ENCODE peak calls at places on chromosomes 16 and 17, in five cellular contexts. R, O, A, U and Z are unnamed samples.

GRCh38 chr17:32015245-32016013 is 8.2 kb downstream of the LRRC37B start:
- DNase-seq in R (no peak), O (no peak), A (peak), U (no peak), Z (no peak)

GRCh38 chr17:7323731-7324437 is 5.3 kb downstream of the NEURL4 start:
- DNase-seq in R (peak), O (peak), A (peak), U (peak), Z (no peak)

GRCh38 chr17:72476575-72476986 is 355.8 kb downstream of the SOX9 start:
- DNase-seq in R (no peak), O (no peak), A (peak), U (no peak), Z (no peak)

GRCh38 chr16:67277999-67278772 is 1.1 kb upstream of the PLEKHG4 start:
- DNase-seq in R (peak), O (no peak), A (no peak), U (peak), Z (no peak)

GRCh38 chr16:21194771-21195301 is 16.5 kb downstream of the ZP2 start:
- DNase-seq in R (no peak), O (no peak), A (no peak), U (peak), Z (no peak)

GRCh38 chr16:87490091-87490798 is 2.6 kb downstream of the ZCCHC14 start:
- DNase-seq in R (no peak), O (no peak), A (no peak), U (peak), Z (no peak)

GRCh38 chr17:2090210-2090641 is 35.3 kb downstream of the HIC1 start:
- DNase-seq in R (no peak), O (no peak), A (no peak), U (no peak), Z (no peak)

GRCh38 chr16:64615647-64616280 is 506.1 kb downstream of the CDH11 start:
- DNase-seq in R (no peak), O (no peak), A (peak), U (no peak), Z (no peak)

GRCh38 chr16:19659554-19659953 is 58.5 kb downstream of the KNOP1 start:
- DNase-seq in R (no peak), O (no peak), A (no peak), U (no peak), Z (no peak)
- TF ChIP-seq CTCF in R (no peak), O (no peak), A (no peak), U (no peak), Z (no peak)

GRCh38 chr16:83606486-83607030 is 201.2 kb upstream of the HSBP1 start:
- DNase-seq in R (no peak), O (no peak), A (no peak), U (no peak), Z (no peak)
- TF ChIP-seq CTCF in R (no peak), O (no peak), A (no peak), U (peak), Z (no peak)

DNA sequence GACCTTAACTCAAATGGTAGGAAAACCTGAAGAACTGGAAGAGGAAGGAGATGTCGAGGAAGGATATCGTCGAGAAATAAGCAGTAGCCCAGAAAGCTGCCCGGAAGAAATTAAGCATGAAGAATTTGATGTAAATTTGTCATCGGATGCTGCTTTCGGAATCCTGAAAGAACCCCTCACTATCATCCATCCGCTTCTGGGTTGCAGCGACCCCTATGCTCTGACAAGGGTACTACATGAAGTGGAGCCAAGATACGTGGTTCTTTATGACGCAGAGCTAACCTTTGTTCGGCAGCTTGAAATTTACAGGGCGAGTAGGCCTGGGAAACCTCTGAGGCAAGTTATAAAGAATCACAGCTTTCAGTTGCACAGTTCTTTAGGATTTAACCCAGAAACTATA is 15.5 kb downstream of the ERCC4 start:
- DNase-seq in R (no peak), O (no peak), A (peak), U (no peak), Z (no peak)
- TF ChIP-seq CTCF in R (peak), O (no peak), A (peak), U (peak), Z (no peak)

GRCh38 chr16:72468582-72468981 is 296.6 kb upstream of the PMFBP1 start:
- DNase-seq in R (no peak), O (no peak), A (no peak), U (no peak), Z (no peak)

GRCh38 chr16:72464597-72465368 is 292.8 kb upstream of the PMFBP1 start:
- DNase-seq in R (no peak), O (no peak), A (no peak), U (no peak), Z (no peak)

GRCh38 chr16:72469932-72470331 is 298.0 kb upstream of the PMFBP1 start:
- DNase-seq in R (no peak), O (no peak), A (no peak), U (no peak), Z (no peak)

GRCh38 chr16:72464052-72464451 is 292.1 kb upstream of the PMFBP1 start:
- DNase-seq in R (no peak), O (no peak), A (no peak), U (no peak), Z (no peak)

DNA sequence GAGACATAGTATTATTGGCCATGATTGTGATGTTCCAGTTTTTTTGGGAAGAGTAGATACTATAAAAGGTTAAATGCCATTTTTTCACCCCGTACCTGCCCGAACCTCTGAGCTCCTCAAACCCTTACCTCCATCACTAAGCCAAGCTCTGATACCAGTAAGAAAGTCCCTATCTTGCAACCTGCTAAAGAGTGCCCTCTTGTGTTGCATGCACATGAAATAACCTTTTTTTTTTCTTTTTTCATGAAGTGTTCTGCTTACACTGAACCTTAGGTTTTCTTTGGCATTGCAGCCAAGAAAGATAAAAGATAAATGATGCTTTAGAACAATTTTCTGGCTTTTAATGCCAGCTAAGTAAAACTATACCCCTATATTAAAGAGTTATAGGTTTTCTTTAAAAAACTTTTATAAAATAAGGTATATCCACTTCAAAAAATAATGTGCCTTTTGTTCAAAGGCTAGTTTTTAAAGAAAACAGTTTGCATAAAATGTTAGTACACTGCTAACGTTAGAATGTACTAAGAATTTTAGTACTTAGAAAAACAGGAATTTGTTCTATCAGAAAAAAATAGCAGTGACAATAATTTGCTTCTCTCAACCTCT is 295.3 kb upstream of the PMFBP1 start:
- DNase-seq in R (peak), O (no peak), A (no peak), U (peak), Z (no peak)
- TF ChIP-seq CTCF in R (peak), O (peak), A (peak), U (peak), Z (no peak)

GRCh38 chr16:55171241-55171640 is 152.8 kb upstream of the IRX6 start:
- DNase-seq in R (no peak), O (no peak), A (no peak), U (no peak), Z (no peak)
- TF ChIP-seq CTCF in R (no peak), O (no peak), A (no peak), U (no peak), Z (no peak)

GRCh38 chr17:42547001-42547461 is 5.7 kb upstream of the HSD17B1 start:
- DNase-seq in R (no peak), O (no peak), A (no peak), U (no peak), Z (no peak)

GRCh38 chr17:42548993-42549755 is 3.5 kb upstream of the HSD17B1 start:
- DNase-seq in R (no peak), O (no peak), A (no peak), U (no peak), Z (no peak)

GRCh38 chr17:42547698-42548069 is 5.0 kb upstream of the HSD17B1 start:
- DNase-seq in R (no peak), O (no peak), A (no peak), U (no peak), Z (no peak)

GRCh38 chr17:42544874-42545283 is 7.8 kb upstream of the HSD17B1 start:
- DNase-seq in R (no peak), O (no peak), A (no peak), U (no peak), Z (no peak)

GRCh38 chr17:42548070-42548837 is 4.5 kb upstream of the HSD17B1 start:
- DNase-seq in R (no peak), O (peak), A (peak), U (peak), Z (peak)
- TF ChIP-seq CTCF in R (peak), O (peak), A (peak), U (peak), Z (no peak)

GRCh38 chr16:53708490-53708889 is 4.5 kb downstream of the FTO start:
- DNase-seq in R (no peak), O (no peak), A (no peak), U (no peak), Z (no peak)

GRCh38 chr16:53707671-53708070 is 3.7 kb downstream of the FTO start:
- DNase-seq in R (no peak), O (no peak), A (no peak), U (no peak), Z (no peak)

GRCh38 chr16:53704445-53704813 is 473 bp downstream of the FTO start:
- DNase-seq in R (no peak), O (no peak), A (no peak), U (no peak), Z (no peak)

DNA sequence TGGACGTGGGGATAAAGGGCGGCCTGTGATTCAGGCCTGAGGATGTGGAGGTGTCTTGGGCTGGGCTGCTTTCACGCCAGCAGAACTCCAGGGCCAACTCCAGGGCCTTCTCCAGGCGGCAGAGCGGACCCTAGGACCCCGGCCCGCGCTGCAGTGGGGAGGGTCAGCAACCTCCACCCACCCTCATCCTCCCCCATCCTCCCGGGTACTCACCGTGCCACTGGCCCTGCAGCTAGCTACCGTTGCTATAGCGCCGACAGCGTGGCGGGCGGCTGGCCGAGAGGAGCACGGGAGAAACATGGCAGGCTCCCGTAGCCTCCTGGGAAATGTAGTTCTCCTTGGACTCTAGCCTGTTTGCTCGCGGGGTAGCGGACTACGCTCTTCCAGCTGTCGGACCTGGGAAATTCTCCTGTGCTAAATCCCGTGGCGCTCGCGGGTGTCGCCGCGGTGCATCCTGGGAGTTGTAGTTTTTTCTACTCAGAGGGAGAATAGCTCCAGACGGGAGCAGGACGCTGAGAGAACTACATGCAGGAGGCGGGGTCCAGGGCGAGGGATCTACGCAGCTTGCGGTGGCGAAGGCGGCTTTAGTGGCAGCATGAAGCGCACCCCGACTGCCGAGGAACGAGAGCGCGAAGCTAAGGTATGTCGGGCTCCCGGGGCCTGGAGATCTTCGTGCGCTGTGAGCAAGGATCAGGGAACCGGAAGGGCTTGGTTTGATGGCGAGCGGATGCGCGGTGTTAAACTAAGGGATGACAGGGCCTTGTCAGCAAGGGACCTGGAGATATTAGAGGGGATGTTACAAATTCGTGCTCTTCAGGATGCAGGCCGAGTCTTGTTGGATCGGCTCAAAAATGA is at the start of the genes FTO and RPGRIP1L:
- DNase-seq in R (peak), O (peak), A (peak), U (peak), Z (peak)
- TF ChIP-seq CTCF in R (no peak), O (no peak), A (no peak), U (peak), Z (no peak)

GRCh38 chr17:17906418-17907215 is 65.6 kb downstream of the TOM1L2 start:
- DNase-seq in R (no peak), O (no peak), A (no peak), U (no peak), Z (no peak)

GRCh38 chr17:17909078-17909477 is 63.1 kb downstream of the TOM1L2 start:
- DNase-seq in R (no peak), O (no peak), A (no peak), U (no peak), Z (no peak)

GRCh38 chr17:17910060-17910459 is 62.1 kb downstream of the TOM1L2 start:
- DNase-seq in R (no peak), O (no peak), A (no peak), U (no peak), Z (no peak)

GRCh38 chr17:17905036-17905320 is 67.2 kb downstream of the TOM1L2 start:
- DNase-seq in R (no peak), O (no peak), A (no peak), U (no peak), Z (no peak)

GRCh38 chr17:17907469-17907868 is 64.7 kb downstream of the TOM1L2 start:
- DNase-seq in R (no peak), O (no peak), A (no peak), U (no peak), Z (no peak)
- TF ChIP-seq CTCF in R (no peak), O (no peak), A (no peak), U (no peak), Z (no peak)

GRCh38 chr16:82643136-82643535 is 16.4 kb downstream of the CDH13 start:
- DNase-seq in R (no peak), O (no peak), A (no peak), U (no peak), Z (no peak)
- TF ChIP-seq CTCF in R (no peak), O (no peak), A (no peak), U (no peak), Z (no peak)

GRCh38 chr16:47888142-47888541 is 267.7 kb downstream of the ABCC12 start:
- DNase-seq in R (peak), O (no peak), A (no peak), U (peak), Z (no peak)

GRCh38 chr16:47887496-47887895 is 268.3 kb downstream of the ABCC12 start:
- DNase-seq in R (peak), O (no peak), A (peak), U (peak), Z (no peak)

GRCh38 chr16:47885489-47885888 is 270.3 kb downstream of the ABCC12 start:
- DNase-seq in R (no peak), O (no peak), A (no peak), U (no peak), Z (no peak)

GRCh38 chr16:47886631-47887415 is 269.0 kb downstream of the ABCC12 start:
- DNase-seq in R (no peak), O (no peak), A (peak), U (no peak), Z (no peak)

GRCh38 chr16:47888734-47889133 is 267.1 kb downstream of the ABCC12 start:
- DNase-seq in R (no peak), O (no peak), A (no peak), U (no peak), Z (no peak)
- TF ChIP-seq CTCF in R (no peak), O (no peak), A (no peak), U (no peak), Z (no peak)